ENCODE peak calls at places on chromosomes 12 and 14, in nine cellular contexts. A is neural progenitor cell; Z is AG09309; T is fibroblast of the aortic adventitia; P is naive thymus-derived CD4-positive, alpha-beta T cell; X is PC-3; G is IMR-90; R is adrenal gland; N is RWPE2. B is an unnamed sample.

GRCh38 chr12:29763301-29763683 is 20.4 kb downstream of the TMTC1 start:
- DNase-seq in P (no peak), R (no peak), A (no peak), Z (no peak), T (peak; percentile 18), X (no peak), N (no peak), G (no peak), B (no peak)

GRCh38 chr14:67464377-67464776 is 24.1 kb downstream of the TMEM229B start:
- DNase-seq in G (no peak), N (no peak), R (no peak), Z (no peak), X (no peak), A (no peak), T (no peak), P (peak; percentile 71), B (no peak)

GRCh38 chr12:104686196-104686595 is 229.4 kb downstream of the CHST11 start:
- DNase-seq in G (peak; percentile 41), Z (no peak), A (no peak), P (no peak), T (no peak), R (no peak), X (peak; percentile 21), N (no peak), B (peak; percentile 47)

GRCh38 chr12:39389399-39390150 is 53.3 kb downstream of the KIF21A start:
- DNase-seq in G (no peak), X (no peak), P (no peak), A (no peak), R (no peak), T (no peak), N (no peak), Z (no peak), B (no peak)

GRCh38 chr12:8226355-8226754 is 1.1 kb downstream of the FAM90A1 start:
- DNase-seq in X (no peak), T (no peak), R (no peak), A (no peak), Z (no peak), G (no peak), N (no peak), P (no peak), B (no peak)

GRCh38 chr14:64476438-64476837 is 11.1 kb downstream of the AKAP5 start:
- DNase-seq in A (no peak), T (no peak), P (no peak), X (no peak), R (no peak), N (no peak), G (no peak), Z (no peak), B (no peak)

GRCh38 chr14:21069388-21070082 is 569 bp upstream of the ARHGEF40 start:
- DNase-seq in R (no peak), G (peak; percentile 29), A (peak; percentile 84), X (no peak), Z (no peak), T (peak; percentile 47), P (peak; percentile 27), N (no peak), B (no peak)

GRCh38 chr12:116186482-116187157 is 90.9 kb downstream of the MED13L start:
- DNase-seq in T (no peak), A (no peak), P (no peak), R (no peak), G (no peak), X (no peak), Z (no peak), N (no peak), B (no peak)

GRCh38 chr14:95519699-95520098 is 3.2 kb upstream of the SYNE3 start:
- DNase-seq in N (peak; percentile 87), T (peak; percentile 92), R (peak; percentile 88), G (peak; percentile 77), Z (peak; percentile 73), A (no peak), X (peak; percentile 79), P (peak; percentile 80), B (peak; percentile 65)

GRCh38 chr12:66187016-66187415 is 2.0 kb upstream of the IRAK3 start:
- DNase-seq in X (no peak), Z (no peak), G (no peak), N (no peak), R (no peak), P (no peak), T (no peak), A (no peak), B (no peak)

GRCh38 chr12:66189476-66189823 is 436 bp downstream of the IRAK3 start:
- DNase-seq in T (peak; percentile 25), P (no peak), R (no peak), G (no peak), Z (no peak), N (no peak), X (no peak), A (no peak), B (no peak)

GRCh38 chr12:66190519-66191406 is 1.7 kb downstream of the IRAK3 start:
- DNase-seq in X (peak; percentile 57), T (peak; percentile 44), G (peak; percentile 52), R (no peak), A (no peak), Z (peak; percentile 10), N (no peak), P (no peak), B (peak; percentile 84)

GRCh38 chr12:66187822-66188221 is 1.2 kb upstream of the IRAK3 start:
- DNase-seq in Z (no peak), T (no peak), P (no peak), X (no peak), A (no peak), G (no peak), N (no peak), R (no peak), B (no peak)

GRCh38 chr12:66188584-66189475 is at the start of gene IRAK3:
- DNase-seq in A (peak; percentile 74), Z (no peak), G (peak; percentile 31), R (peak; percentile 82), T (peak; percentile 41), N (no peak), P (peak; percentile 15), X (no peak), B (peak; percentile 40)
- H3K4me3 ChIP-seq in A (peak within 1 kb of the TSS; percentile 42), Z (peak within 1 kb of the TSS; percentile 58), G (peak within 1 kb of the TSS; percentile 54), R (no peak within 1 kb of the TSS), T (peak within 1 kb of the TSS; percentile 65), N (peak within 1 kb of the TSS; percentile 40), P (peak within 1 kb of the TSS; percentile 49), X (no peak within 1 kb of the TSS), B (peak within 1 kb of the TSS; percentile 58)

DNA sequence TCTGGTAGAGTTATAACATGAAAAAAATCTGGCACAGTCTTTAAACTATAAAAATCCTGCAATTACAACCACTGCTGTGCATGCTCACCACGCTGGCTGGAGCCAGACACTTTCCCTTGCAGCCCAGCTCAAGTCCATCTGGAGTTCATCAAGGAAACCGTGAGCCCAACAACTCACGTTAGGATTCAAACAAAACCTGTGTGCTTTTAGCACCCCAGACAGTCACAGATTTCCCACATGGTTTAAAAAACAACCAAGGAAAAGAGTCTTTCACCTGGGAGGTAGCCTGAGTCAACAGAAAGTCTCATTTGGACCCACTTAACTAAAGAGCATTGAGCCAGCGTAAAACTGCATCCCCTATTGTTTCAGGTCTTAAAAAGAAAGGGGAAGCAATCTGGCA is 4.7 kb downstream of the LRIG3 start:
- DNase-seq in N (no peak), X (peak; percentile 11), A (peak; percentile 37), G (peak; percentile 71), R (no peak), Z (peak; percentile 63), P (no peak), T (peak; percentile 87), B (peak; percentile 42)
- H3K4me3 ChIP-seq in N (peak overlapping the region; percentile 51), X (peak overlapping the region; percentile 42), A (peak overlapping the region; percentile 86), G (peak overlapping the region; percentile 2), R (no peak overlapping the region), Z (peak overlapping the region; percentile 4), P (no peak overlapping the region), T (peak overlapping the region; percentile 94), B (peak overlapping the region; percentile 87)

GRCh38 chr12:103495783-103496456 is at the start of gene C12orf42:
- DNase-seq in N (no peak), Z (no peak), R (no peak), A (peak; percentile 71), T (peak; percentile 15), P (peak; percentile 15), G (no peak), X (peak; percentile 76), B (peak; percentile 56)
- H3K4me3 ChIP-seq in N (peak within 1 kb of the TSS; percentile 20), Z (peak within 1 kb of the TSS; percentile 17), R (no peak within 1 kb of the TSS), A (peak within 1 kb of the TSS; percentile 71), T (peak within 1 kb of the TSS; percentile 37), P (peak within 1 kb of the TSS; percentile 48), G (no peak within 1 kb of the TSS), X (peak within 1 kb of the TSS; percentile 65), B (peak within 1 kb of the TSS; percentile 47)

GRCh38 chr12:132444957-132445883 is 44.7 kb upstream of the FBRSL1 start:
- DNase-seq in R (no peak), T (no peak), N (no peak), A (peak; percentile 69), X (no peak), Z (no peak), P (peak; percentile 73), G (no peak), B (no peak)
- H3K4me3 ChIP-seq in R (no peak overlapping the region), T (peak overlapping the region; percentile 35), N (peak overlapping the region; percentile 40), A (peak overlapping the region; percentile 56), X (peak overlapping the region; percentile 58), Z (peak overlapping the region; percentile 18), P (peak overlapping the region; percentile 61), G (peak overlapping the region; percentile 40), B (peak overlapping the region; percentile 49)

GRCh38 chr14:91942128-91942527 is 5.4 kb downstream of the FBLN5 start:
- DNase-seq in G (no peak), P (no peak), X (no peak), N (no peak), T (no peak), R (no peak), Z (no peak), A (no peak), B (no peak)

GRCh38 chr14:91946313-91947195 is 940 bp downstream of the FBLN5 start:
- DNase-seq in R (peak; percentile 18), G (peak; percentile 41), P (no peak), T (peak; percentile 56), X (no peak), N (no peak), A (no peak), Z (no peak), B (no peak)

GRCh38 chr14:91947196-91948184 is at the start of gene FBLN5:
- DNase-seq in A (peak; percentile 82), T (peak; percentile 95), R (peak; percentile 49), N (no peak), P (no peak), Z (peak; percentile 74), X (no peak), G (peak; percentile 88), B (peak; percentile 31)

GRCh38 chr14:91942946-91943345 is 4.5 kb downstream of the FBLN5 start:
- DNase-seq in N (no peak), T (no peak), P (no peak), Z (no peak), G (no peak), R (no peak), X (no peak), A (no peak), B (no peak)

GRCh38 chr14:91945776-91946305 is 1.7 kb downstream of the FBLN5 start:
- DNase-seq in G (no peak), R (peak; percentile 11), Z (no peak), X (no peak), N (no peak), A (no peak), P (no peak), T (peak; percentile 46), B (no peak)
- H3K4me3 ChIP-seq in G (peak overlapping the region; percentile 72), R (no peak overlapping the region), Z (peak overlapping the region; percentile 83), X (no peak overlapping the region), N (no peak overlapping the region), A (no peak overlapping the region), P (no peak overlapping the region), T (peak overlapping the region; percentile 84), B (no peak overlapping the region)

B was measured in bronchial epithelial cell.